ENCODE peak calls at places on chromosome 21, in five cellular contexts. P is NAMALWA; Z is prostate gland; M is activated T-helper 1 cell treated with anti-CD3 and anti-CD28 coated beads, Interleukin-12 subunit alpha, Interleukin-12 subunit beta, Interleukin-2, Interleukin-4 antibody, amounts not matched to agents 30 ng/mL and 10 ng/mL and 1 ng/mL, durations not matched to agents 14 hours and 24 hours and 36 hours; K is kidney glomerular epithelial cell. R is an unnamed sample.

GRCh38 chr21:26079376-26079775 is 91.2 kb downstream of the APP start:
- DNase-seq in P (no peak), Z (no peak), M (no peak), K (no peak), R (no peak)

GRCh38 chr21:28018741-28019669 is 973.7 kb downstream of the LTN1 start:
- DNase-seq in P (peak), Z (no peak), M (no peak), K (no peak), R (peak)

GRCh38 chr21:17679002-17679600 is 66.4 kb upstream of the BTG3 start:
- DNase-seq in P (peak), Z (peak), M (peak), K (peak), R (peak)

GRCh38 chr21:29297483-29298347 is 1.0 kb upstream of the BACH1 start:
- DNase-seq in P (no peak), Z (peak), M (no peak), K (no peak), R (no peak)

GRCh38 chr21:39319251-39319756 is 5.9 kb upstream of the BRWD1 start:
- DNase-seq in P (no peak), Z (no peak), M (no peak), K (no peak), R (no peak)

GRCh38 chr21:43206231-43207042 is 37.6 kb downstream of the CRYAA start:
- DNase-seq in P (no peak), Z (peak), M (no peak), K (no peak), R (no peak)

GRCh38 chr21:33121715-33122475 is 52.0 kb downstream of the OLIG1 start:
- DNase-seq in P (peak), Z (peak), M (no peak), K (no peak), R (no peak)

GRCh38 chr21:30044447-30045064 is 104.8 kb upstream of the GRIK1 start:
- DNase-seq in P (peak), Z (no peak), M (no peak), K (peak), R (peak)

GRCh38 chr21:44524412-44525371 is 15.3 kb downstream of the KRTAP10-1 start:
- DNase-seq in P (no peak), Z (no peak), M (no peak), K (no peak), R (no peak)

GRCh38 chr21:44704636-44705001 is 6.8 kb downstream of the TSPEAR start:
- DNase-seq in P (no peak), Z (no peak), M (no peak), K (no peak), R (no peak)

GRCh38 chr21:33373451-33373850 is 29.8 kb upstream of the IFNGR2 start:
- DNase-seq in P (no peak), Z (no peak), M (no peak), K (no peak), R (no peak)

GRCh38 chr21:45990741-45991605 is 9.4 kb downstream of the COL6A1 start:
- DNase-seq in P (no peak), Z (no peak), M (no peak), K (no peak), R (peak)

GRCh38 chr21:41445465-41445862 is 19.4 kb downstream of the MX1 start:
- DNase-seq in P (no peak), Z (no peak), M (no peak), K (no peak), R (no peak)

GRCh38 chr21:17388226-17388625 is 124.6 kb upstream of the CXADR start:
- DNase-seq in P (peak), Z (no peak), M (no peak), K (no peak), R (peak)

GRCh38 chr21:39313042-39313456 is 383 bp downstream of the BRWD1 start:
- DNase-seq in P (no peak), Z (no peak), M (no peak), K (no peak), R (no peak)

GRCh38 chr21:42263591-42264131 is 44.7 kb downstream of the ABCG1 start:
- DNase-seq in P (no peak), Z (peak), M (no peak), K (no peak), R (no peak)